ENCODE peak calls at places on chromosomes 11 and 22, in ten cellular contexts. D is lower lobe of right lung; W is prostate gland; U is cardiac muscle cell; V is neural progenitor cell; I is ovary; E is body of pancreas; J is CD8-positive, alpha-beta T cell; R is spleen; S is PC-3. Z is an unnamed sample. For H3K4me1, the result is how much of the 10 kb centered on the place peaks cover.

GRCh38 chr22:50473855-50474671 is 772 bp downstream of the SBF1 start:
- DNase-seq in D (peak), V (peak), W (no peak), U (peak), I (no peak), R (peak), E (peak), J (peak), S (peak), Z (peak)

GRCh38 chr11:763073-763463 is 14.2 kb downstream of the GATD1 start:
- DNase-seq in U (no peak), V (no peak), D (peak), R (no peak), J (no peak), I (no peak), W (no peak), S (peak), E (peak), Z (peak)

GRCh38 chr11:116167706-116168458 is 604.9 kb downstream of the BUD13 start:
- DNase-seq in U (no peak), E (no peak), I (no peak), V (no peak), R (no peak), W (no peak), D (no peak), J (no peak), S (no peak), Z (no peak)

GRCh38 chr11:62689421-62690183 is at the start of gene LRRN4CL:
- DNase-seq in S (no peak), J (no peak), I (peak), D (no peak), U (peak), W (no peak), E (no peak), V (no peak), R (no peak), Z (no peak)

GRCh38 chr22:45552580-45553332 is 50.1 kb downstream of the FBLN1 start:
- DNase-seq in S (no peak), W (no peak), V (peak), R (no peak), U (peak), I (peak), D (peak), J (no peak), E (peak), Z (no peak)

GRCh38 chr11:47917643-47918369 is 62.6 kb upstream of the PTPRJ start:
- DNase-seq in U (peak), I (peak), R (peak), W (peak), J (peak), S (peak), E (peak), D (peak), V (no peak), Z (peak)

GRCh38 chr11:67640021-67640757 is 626 bp upstream of the TBX10 start:
- DNase-seq in S (peak), R (peak), V (peak), I (peak), D (peak), E (peak), U (peak), J (peak), W (no peak), Z (peak)

GRCh38 chr22:37203354-37204044 is 8.8 kb downstream of the SSTR3 start:
- DNase-seq in E (no peak), V (no peak), J (no peak), W (no peak), S (no peak), U (no peak), I (no peak), D (peak), R (peak), Z (no peak)

GRCh38 chr22:19271856-19272535 is 19.5 kb downstream of the CLTCL1 start:
- DNase-seq in E (no peak), R (no peak), S (peak), D (no peak), I (no peak), W (peak), V (no peak), J (no peak), U (no peak), Z (no peak)

GRCh38 chr11:3132831-3133455 is 32.2 kb downstream of the OSBPL5 start:
- DNase-seq in J (no peak), E (no peak), D (no peak), R (peak), S (no peak), W (no peak), I (no peak), V (no peak), U (no peak), Z (no peak)
- H3K4me1 ChIP-seq in J (under half), E (under half), D (under half), R (under half), S (under half), W (under half), I (under half), V (under half), U (under half), Z (under half)

DNA sequence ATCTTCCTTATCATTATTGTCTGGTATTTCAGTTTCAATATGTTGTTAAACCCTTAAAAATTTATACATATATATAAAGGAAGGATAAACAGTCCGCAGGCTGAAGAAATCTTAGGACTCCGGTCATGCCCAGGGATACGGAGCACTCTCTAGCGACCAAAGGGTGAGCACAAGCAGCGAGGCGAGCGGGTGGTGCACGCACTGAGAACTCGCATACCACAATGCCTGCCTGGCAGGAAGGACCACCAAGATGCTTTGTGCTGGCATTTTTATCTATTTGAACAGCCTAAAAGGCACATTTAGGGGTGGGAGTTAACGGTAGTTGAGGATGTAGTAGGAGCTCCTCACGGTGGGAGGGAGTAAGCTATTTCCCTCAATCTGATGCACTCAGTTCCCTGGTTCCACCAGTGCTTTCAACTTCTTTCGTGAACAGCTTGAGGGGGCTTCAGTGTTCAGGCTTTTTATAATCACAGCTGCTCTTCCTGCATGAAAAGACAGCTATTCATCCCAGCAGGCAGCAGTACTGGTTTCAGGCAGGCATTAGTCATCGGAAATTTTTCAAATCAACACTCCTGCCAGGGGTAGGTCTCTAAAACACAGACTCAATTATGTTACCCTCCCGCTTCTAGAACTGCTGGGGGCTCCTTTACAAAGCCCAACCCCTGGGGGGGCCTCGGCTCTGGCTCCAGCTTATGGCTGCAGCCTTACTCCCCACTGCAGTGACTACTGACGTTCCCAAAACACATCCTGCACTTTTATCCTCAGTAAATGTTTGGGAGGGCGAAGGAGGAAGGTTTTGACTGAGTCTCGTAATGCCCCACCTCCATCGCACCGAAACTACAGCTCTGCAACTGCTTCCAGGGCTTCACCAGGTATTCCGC is 6.0 kb downstream of the POLDIP3 start:
- DNase-seq in V (peak), J (no peak), I (no peak), W (no peak), E (no peak), S (peak), R (no peak), U (peak), D (no peak), Z (no peak)
- H3K4me3 ChIP-seq in V (peak), J (no peak), I (peak), W (no peak), E (no peak), S (no peak), R (no peak), U (no peak), D (no peak), Z (no peak)

GRCh38 chr11:78327945-78328344 is 89.7 kb downstream of the GAB2 start:
- DNase-seq in W (no peak), J (no peak), D (no peak), U (no peak), S (no peak), E (no peak), V (no peak), I (no peak), R (no peak), Z (no peak)
- H3K4me1 ChIP-seq in W (under half), J (under half), D (under half), U (under half), S (under half), E (under half), V (under half), I (under half), R (under half), Z (under half)

GRCh38 chr11:9923280-9923679 is 259.4 kb downstream of the SWAP70 start:
- DNase-seq in E (no peak), S (no peak), J (no peak), D (no peak), I (no peak), V (no peak), U (no peak), R (no peak), W (no peak), Z (no peak)
- H3K4me3 ChIP-seq in E (no peak), S (no peak), J (no peak), D (no peak), I (no peak), V (peak), U (no peak), R (no peak), W (no peak), Z (no peak)

GRCh38 chr11:31806186-31806943 is 4.8 kb downstream of the PAX6 start:
- DNase-seq in W (no peak), J (no peak), E (no peak), D (no peak), V (peak), R (peak), S (no peak), U (no peak), I (no peak), Z (no peak)

GRCh38 chr11:31805629-31806185 is 5.4 kb downstream of the PAX6 start:
- DNase-seq in S (no peak), I (no peak), R (no peak), W (no peak), E (no peak), V (peak), J (no peak), D (no peak), U (no peak), Z (no peak)

GRCh38 chr11:31804439-31805036 is 6.6 kb downstream of the PAX6 start:
- DNase-seq in U (no peak), S (no peak), W (no peak), E (no peak), R (peak), D (no peak), I (no peak), V (peak), J (no peak), Z (no peak)

GRCh38 chr11:31803813-31804438 is 7.2 kb downstream of the PAX6 start:
- DNase-seq in U (no peak), I (no peak), W (no peak), R (no peak), V (peak), D (no peak), J (no peak), E (no peak), S (no peak), Z (no peak)

GRCh38 chr11:31805037-31805628 is 6.0 kb downstream of the PAX6 start:
- DNase-seq in D (no peak), I (no peak), E (no peak), J (no peak), W (no peak), U (no peak), R (no peak), V (peak), S (no peak), Z (no peak)
- H3K4me1 ChIP-seq in D (under half), I (under half), E (under half), J (under half), W (under half), U (under half), R (under half), V (half or more), S (under half), Z (under half)

GRCh38 chr11:69296890-69297224 is 2.9 kb downstream of the MYEOV start:
- DNase-seq in U (no peak), V (no peak), I (no peak), D (no peak), R (no peak), S (no peak), E (no peak), W (no peak), J (no peak), Z (no peak)
- H3K4me3 ChIP-seq in U (no peak), V (no peak), I (no peak), D (peak), R (no peak), S (peak), E (no peak), W (no peak), J (peak), Z (no peak)

DNA sequence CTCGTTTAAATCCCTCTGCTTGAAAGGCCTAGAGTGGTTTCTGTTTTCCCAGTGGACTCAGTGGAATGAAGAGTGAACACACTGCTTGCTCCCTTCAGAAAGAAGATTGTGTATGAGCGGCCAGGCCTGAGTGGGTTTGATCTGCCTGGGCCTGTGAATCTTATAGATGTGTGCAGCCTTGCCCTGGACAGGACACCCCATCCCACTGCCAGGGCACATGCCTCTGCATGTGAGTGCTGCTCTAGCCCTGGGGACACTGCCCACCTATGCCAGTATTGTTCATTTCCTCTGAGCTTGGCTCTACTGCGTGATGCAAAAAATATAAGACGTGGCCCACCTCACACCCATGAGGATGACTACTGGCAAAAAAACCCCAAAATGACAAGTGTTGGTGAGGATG is 27.2 kb upstream of the NECTIN1 start:
- DNase-seq in V (no peak), D (no peak), S (no peak), U (no peak), R (peak), E (no peak), W (no peak), J (no peak), I (no peak), Z (no peak)
- H3K4me1 ChIP-seq in V (under half), D (under half), S (under half), U (under half), R (under half), E (under half), W (under half), J (under half), I (under half), Z (under half)

GRCh38 chr11:111908639-111909305 is 2.8 kb downstream of the CRYAB start:
- DNase-seq in W (no peak), R (no peak), V (no peak), D (no peak), U (no peak), I (no peak), E (no peak), S (no peak), J (no peak), Z (no peak)
- H3K4me3 ChIP-seq in W (no peak), R (no peak), V (no peak), D (no peak), U (no peak), I (no peak), E (no peak), S (no peak), J (no peak), Z (no peak)

Z was measured in small intestine.